ENCODE peak calls at places on chromosome 9, in ten cellular contexts. One of them, this sample, is unnamed.
A peak's percentile ranks its signal among the peaks of the same experiment; 100 is the strongest.

GRCh38 chr9:97985058-97985861 is 2.1 kb downstream of the ANP32B start:
- DNase-seq in caudate nucleus: no peak
- DNase-seq in CD8-positive, alpha-beta T cell: peak; percentile 22
- DNase-seq in OCI-LY7: peak; percentile 72
- DNase-seq in GM23338: peak; percentile 47
- DNase-seq in HepG2: no peak
- DNase-seq in tibial nerve: no peak
- DNase-seq in heart left ventricle: no peak
- DNase-seq in psoas muscle: peak; percentile 63
- DNase-seq in CD4-positive, alpha-beta T cell: peak; percentile 23
- DNase-seq in this sample: peak; percentile 36

GRCh38 chr9:130159814-130160670 is 12.2 kb upstream of the NCS1 start:
- DNase-seq in caudate nucleus: no peak
- DNase-seq in CD8-positive, alpha-beta T cell: no peak
- DNase-seq in OCI-LY7: no peak
- DNase-seq in GM23338: no peak
- DNase-seq in HepG2: no peak
- DNase-seq in tibial nerve: no peak
- DNase-seq in heart left ventricle: no peak
- DNase-seq in psoas muscle: no peak
- DNase-seq in CD4-positive, alpha-beta T cell: no peak
- DNase-seq in this sample: no peak

GRCh38 chr9:125749951-125750655 is 2.9 kb downstream of the PBX3 start:
- DNase-seq in caudate nucleus: no peak
- DNase-seq in CD8-positive, alpha-beta T cell: no peak
- DNase-seq in OCI-LY7: no peak
- DNase-seq in GM23338: no peak
- DNase-seq in HepG2: peak; percentile 62
- DNase-seq in tibial nerve: no peak
- DNase-seq in heart left ventricle: no peak
- DNase-seq in psoas muscle: no peak
- DNase-seq in CD4-positive, alpha-beta T cell: no peak
- DNase-seq in this sample: no peak

GRCh38 chr9:77708416-77708815 is 60.3 kb upstream of the GNA14 start:
- DNase-seq in caudate nucleus: no peak
- DNase-seq in CD8-positive, alpha-beta T cell: no peak
- DNase-seq in OCI-LY7: no peak
- DNase-seq in GM23338: no peak
- DNase-seq in HepG2: no peak
- DNase-seq in tibial nerve: no peak
- DNase-seq in heart left ventricle: no peak
- DNase-seq in psoas muscle: no peak
- DNase-seq in CD4-positive, alpha-beta T cell: no peak
- DNase-seq in this sample: no peak

GRCh38 chr9:133768859-133769510 is 30.8 kb upstream of the SARDH start:
- DNase-seq in caudate nucleus: no peak
- DNase-seq in CD8-positive, alpha-beta T cell: no peak
- DNase-seq in OCI-LY7: no peak
- DNase-seq in GM23338: peak; percentile 53
- DNase-seq in HepG2: peak; percentile 83
- DNase-seq in tibial nerve: no peak
- DNase-seq in heart left ventricle: peak; percentile 48
- DNase-seq in psoas muscle: no peak
- DNase-seq in CD4-positive, alpha-beta T cell: no peak
- DNase-seq in this sample: no peak

GRCh38 chr9:108972186-108972585 is 38.0 kb downstream of the ABITRAM start:
- DNase-seq in caudate nucleus: no peak
- DNase-seq in CD8-positive, alpha-beta T cell: no peak
- DNase-seq in OCI-LY7: no peak
- DNase-seq in GM23338: no peak
- DNase-seq in HepG2: no peak
- DNase-seq in tibial nerve: no peak
- DNase-seq in heart left ventricle: no peak
- DNase-seq in psoas muscle: no peak
- DNase-seq in CD4-positive, alpha-beta T cell: no peak
- DNase-seq in this sample: no peak

GRCh38 chr9:7216004-7216821 is 458.4 kb downstream of the KDM4C start:
- DNase-seq in caudate nucleus: no peak
- DNase-seq in CD8-positive, alpha-beta T cell: no peak
- DNase-seq in OCI-LY7: no peak
- DNase-seq in GM23338: no peak
- DNase-seq in HepG2: peak; percentile 13
- DNase-seq in tibial nerve: no peak
- DNase-seq in heart left ventricle: no peak
- DNase-seq in psoas muscle: no peak
- DNase-seq in CD4-positive, alpha-beta T cell: no peak
- DNase-seq in this sample: no peak

GRCh38 chr9:109181284-109181683 is 14.2 kb upstream of the FRRS1L start:
- DNase-seq in caudate nucleus: no peak
- DNase-seq in CD8-positive, alpha-beta T cell: no peak
- DNase-seq in OCI-LY7: peak; percentile 3
- DNase-seq in GM23338: no peak
- DNase-seq in HepG2: no peak
- DNase-seq in tibial nerve: no peak
- DNase-seq in heart left ventricle: no peak
- DNase-seq in psoas muscle: no peak
- DNase-seq in CD4-positive, alpha-beta T cell: no peak
- DNase-seq in this sample: no peak

GRCh38 chr9:73200694-73201432 is 49.2 kb downstream of the ANXA1 start:
- DNase-seq in caudate nucleus: no peak
- DNase-seq in CD8-positive, alpha-beta T cell: no peak
- DNase-seq in OCI-LY7: peak; percentile 41
- DNase-seq in GM23338: peak; percentile 81
- DNase-seq in HepG2: peak; percentile 33
- DNase-seq in tibial nerve: no peak
- DNase-seq in heart left ventricle: no peak
- DNase-seq in psoas muscle: no peak
- DNase-seq in CD4-positive, alpha-beta T cell: no peak
- DNase-seq in this sample: no peak

GRCh38 chr9:134056483-134057310 is 11.1 kb downstream of the BRD3 start:
- DNase-seq in caudate nucleus: no peak
- DNase-seq in CD8-positive, alpha-beta T cell: no peak
- DNase-seq in OCI-LY7: no peak
- DNase-seq in GM23338: no peak
- DNase-seq in HepG2: no peak
- DNase-seq in tibial nerve: no peak
- DNase-seq in heart left ventricle: peak; percentile 63
- DNase-seq in psoas muscle: peak; percentile 62
- DNase-seq in CD4-positive, alpha-beta T cell: no peak
- DNase-seq in this sample: no peak

GRCh38 chr9:117002686-117003085 is 315.6 kb downstream of the TRIM32 start:
- DNase-seq in caudate nucleus: no peak
- DNase-seq in CD8-positive, alpha-beta T cell: no peak
- DNase-seq in OCI-LY7: no peak
- DNase-seq in GM23338: no peak
- DNase-seq in HepG2: no peak
- DNase-seq in tibial nerve: no peak
- DNase-seq in heart left ventricle: no peak
- DNase-seq in psoas muscle: no peak
- DNase-seq in CD4-positive, alpha-beta T cell: no peak
- DNase-seq in this sample: no peak

GRCh38 chr9:98484218-98484617 is 224.5 kb downstream of the GABBR2 start:
- DNase-seq in caudate nucleus: no peak
- DNase-seq in CD8-positive, alpha-beta T cell: no peak
- DNase-seq in OCI-LY7: no peak
- DNase-seq in GM23338: peak; percentile 23
- DNase-seq in HepG2: no peak
- DNase-seq in tibial nerve: no peak
- DNase-seq in heart left ventricle: no peak
- DNase-seq in psoas muscle: no peak
- DNase-seq in CD4-positive, alpha-beta T cell: no peak
- DNase-seq in this sample: no peak

GRCh38 chr9:133149130-133150015 is 14.3 kb downstream of the GBGT1 start:
- DNase-seq in caudate nucleus: peak; percentile 60
- DNase-seq in CD8-positive, alpha-beta T cell: peak; percentile 61
- DNase-seq in OCI-LY7: peak; percentile 92
- DNase-seq in GM23338: peak; percentile 95
- DNase-seq in HepG2: peak; percentile 82
- DNase-seq in tibial nerve: peak; percentile 80
- DNase-seq in heart left ventricle: peak; percentile 94
- DNase-seq in psoas muscle: peak; percentile 97
- DNase-seq in CD4-positive, alpha-beta T cell: peak; percentile 64
- DNase-seq in this sample: peak; percentile 73

GRCh38 chr9:33799928-33800689 is 4.7 kb downstream of the PRSS3 start:
- DNase-seq in caudate nucleus: no peak
- DNase-seq in CD8-positive, alpha-beta T cell: no peak
- DNase-seq in OCI-LY7: no peak
- DNase-seq in GM23338: no peak
- DNase-seq in HepG2: no peak
- DNase-seq in tibial nerve: no peak
- DNase-seq in heart left ventricle: no peak
- DNase-seq in psoas muscle: no peak
- DNase-seq in CD4-positive, alpha-beta T cell: no peak
- DNase-seq in this sample: no peak

GRCh38 chr9:33795819-33796218 is 458 bp downstream of the PRSS3 start:
- DNase-seq in caudate nucleus: no peak
- DNase-seq in CD8-positive, alpha-beta T cell: no peak
- DNase-seq in OCI-LY7: no peak
- DNase-seq in GM23338: no peak
- DNase-seq in HepG2: no peak
- DNase-seq in tibial nerve: no peak
- DNase-seq in heart left ventricle: no peak
- DNase-seq in psoas muscle: no peak
- DNase-seq in CD4-positive, alpha-beta T cell: no peak
- DNase-seq in this sample: no peak

GRCh38 chr9:33795281-33795680 is at the start of gene PRSS3:
- DNase-seq in caudate nucleus: no peak
- DNase-seq in CD8-positive, alpha-beta T cell: no peak
- DNase-seq in OCI-LY7: no peak
- DNase-seq in GM23338: no peak
- DNase-seq in HepG2: no peak
- DNase-seq in tibial nerve: no peak
- DNase-seq in heart left ventricle: no peak
- DNase-seq in psoas muscle: no peak
- DNase-seq in CD4-positive, alpha-beta T cell: no peak
- DNase-seq in this sample: no peak

GRCh38 chr9:33798545-33798944 is 3.2 kb downstream of the PRSS3 start:
- DNase-seq in caudate nucleus: no peak
- DNase-seq in CD8-positive, alpha-beta T cell: no peak
- DNase-seq in OCI-LY7: no peak
- DNase-seq in GM23338: no peak
- DNase-seq in HepG2: no peak
- DNase-seq in tibial nerve: no peak
- DNase-seq in heart left ventricle: no peak
- DNase-seq in psoas muscle: no peak
- DNase-seq in CD4-positive, alpha-beta T cell: no peak
- DNase-seq in this sample: no peak

DNA sequence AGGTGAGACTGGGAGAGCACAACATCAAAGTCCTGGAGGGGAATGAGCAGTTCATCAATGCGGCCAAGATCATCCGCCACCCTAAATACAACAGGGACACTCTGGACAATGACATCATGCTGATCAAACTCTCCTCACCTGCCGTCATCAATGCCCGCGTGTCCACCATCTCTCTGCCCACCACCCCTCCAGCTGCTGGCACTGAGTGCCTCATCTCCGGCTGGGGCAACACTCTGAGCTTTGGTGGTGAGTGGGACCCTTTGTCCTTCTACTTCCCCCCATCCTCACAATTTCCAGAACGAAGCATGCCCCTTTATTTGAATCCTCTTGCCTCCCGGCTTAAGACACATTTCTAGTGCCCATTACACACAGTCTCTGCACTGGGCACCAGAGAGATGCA is 2.5 kb downstream of the PRSS3 start:
- DNase-seq in caudate nucleus: no peak
- DNase-seq in CD8-positive, alpha-beta T cell: no peak
- DNase-seq in OCI-LY7: no peak
- DNase-seq in GM23338: no peak
- DNase-seq in HepG2: no peak
- DNase-seq in tibial nerve: no peak
- DNase-seq in heart left ventricle: no peak
- DNase-seq in psoas muscle: no peak
- DNase-seq in CD4-positive, alpha-beta T cell: no peak
- DNase-seq in this sample: no peak
- H3K27ac ChIP-seq in caudate nucleus: no peak overlapping the region
- H3K27ac ChIP-seq in CD8-positive, alpha-beta T cell: no peak overlapping the region
- H3K27ac ChIP-seq in OCI-LY7: no peak overlapping the region
- H3K27ac ChIP-seq in GM23338: no peak overlapping the region
- H3K27ac ChIP-seq in HepG2: no peak overlapping the region
- H3K27ac ChIP-seq in tibial nerve: no peak overlapping the region
- H3K27ac ChIP-seq in heart left ventricle: no peak overlapping the region
- H3K27ac ChIP-seq in psoas muscle: no peak overlapping the region
- H3K27ac ChIP-seq in CD4-positive, alpha-beta T cell: no peak overlapping the region
- H3K27ac ChIP-seq in this sample: no peak overlapping the region

GRCh38 chr9:2264081-2264480 is 248.9 kb downstream of the SMARCA2 start:
- DNase-seq in caudate nucleus: no peak
- DNase-seq in CD8-positive, alpha-beta T cell: no peak
- DNase-seq in OCI-LY7: no peak
- DNase-seq in GM23338: no peak
- DNase-seq in HepG2: no peak
- DNase-seq in tibial nerve: no peak
- DNase-seq in heart left ventricle: no peak
- DNase-seq in psoas muscle: no peak
- DNase-seq in CD4-positive, alpha-beta T cell: no peak
- DNase-seq in this sample: no peak
- H3K27ac ChIP-seq in caudate nucleus: no peak overlapping the region
- H3K27ac ChIP-seq in CD8-positive, alpha-beta T cell: no peak overlapping the region
- H3K27ac ChIP-seq in OCI-LY7: no peak overlapping the region
- H3K27ac ChIP-seq in GM23338: no peak overlapping the region
- H3K27ac ChIP-seq in HepG2: no peak overlapping the region
- H3K27ac ChIP-seq in tibial nerve: no peak overlapping the region
- H3K27ac ChIP-seq in heart left ventricle: no peak overlapping the region
- H3K27ac ChIP-seq in psoas muscle: no peak overlapping the region
- H3K27ac ChIP-seq in CD4-positive, alpha-beta T cell: no peak overlapping the region
- H3K27ac ChIP-seq in this sample: no peak overlapping the region

DNA sequence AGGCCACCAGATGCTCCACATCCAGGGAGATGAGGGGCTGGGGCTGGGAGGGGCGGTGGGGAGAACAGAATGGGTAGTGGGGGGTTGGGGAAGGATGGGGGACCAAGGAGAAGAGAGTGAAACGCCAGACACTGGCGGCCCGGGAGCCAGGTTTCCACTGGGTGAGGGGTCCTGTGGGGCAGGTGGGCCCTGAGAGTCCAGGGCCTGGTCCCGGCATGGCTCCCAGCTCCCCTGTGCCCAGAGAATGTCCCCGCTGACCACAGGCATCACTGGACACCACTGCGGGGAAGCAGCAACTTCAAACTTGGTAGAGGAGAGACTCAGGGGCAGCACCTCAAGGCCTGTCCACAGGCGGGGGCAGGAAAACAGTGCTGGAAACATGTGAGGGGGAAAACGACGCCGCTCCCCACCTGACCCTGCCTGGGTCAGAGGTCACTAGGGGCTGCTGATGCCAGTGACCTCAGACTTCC is 13.2 kb downstream of the NINJ1 start:
- DNase-seq in caudate nucleus: no peak
- DNase-seq in CD8-positive, alpha-beta T cell: no peak
- DNase-seq in OCI-LY7: no peak
- DNase-seq in GM23338: no peak
- DNase-seq in HepG2: no peak
- DNase-seq in tibial nerve: no peak
- DNase-seq in heart left ventricle: no peak
- DNase-seq in psoas muscle: peak; percentile 53
- DNase-seq in CD4-positive, alpha-beta T cell: no peak
- DNase-seq in this sample: no peak
- H3K27ac ChIP-seq in caudate nucleus: peak overlapping the region; percentile 40
- H3K27ac ChIP-seq in CD8-positive, alpha-beta T cell: no peak overlapping the region
- H3K27ac ChIP-seq in OCI-LY7: peak overlapping the region; percentile 14
- H3K27ac ChIP-seq in GM23338: no peak overlapping the region
- H3K27ac ChIP-seq in HepG2: peak overlapping the region; percentile 63
- H3K27ac ChIP-seq in tibial nerve: peak overlapping the region; percentile 55
- H3K27ac ChIP-seq in heart left ventricle: no peak overlapping the region
- H3K27ac ChIP-seq in psoas muscle: no peak overlapping the region
- H3K27ac ChIP-seq in CD4-positive, alpha-beta T cell: no peak overlapping the region
- H3K27ac ChIP-seq in this sample: peak overlapping the region; percentile 59

GRCh38 chr9:127541176-127541575 is 70.9 kb upstream of the STXBP1 start:
- DNase-seq in caudate nucleus: no peak
- DNase-seq in CD8-positive, alpha-beta T cell: no peak
- DNase-seq in OCI-LY7: no peak
- DNase-seq in GM23338: no peak
- DNase-seq in HepG2: no peak
- DNase-seq in tibial nerve: no peak
- DNase-seq in heart left ventricle: no peak
- DNase-seq in psoas muscle: no peak
- DNase-seq in CD4-positive, alpha-beta T cell: no peak
- DNase-seq in this sample: no peak
- H3K27ac ChIP-seq in caudate nucleus: no peak overlapping the region
- H3K27ac ChIP-seq in CD8-positive, alpha-beta T cell: no peak overlapping the region
- H3K27ac ChIP-seq in OCI-LY7: no peak overlapping the region
- H3K27ac ChIP-seq in GM23338: no peak overlapping the region
- H3K27ac ChIP-seq in HepG2: no peak overlapping the region
- H3K27ac ChIP-seq in tibial nerve: peak overlapping the region; percentile 92
- H3K27ac ChIP-seq in heart left ventricle: no peak overlapping the region
- H3K27ac ChIP-seq in psoas muscle: no peak overlapping the region
- H3K27ac ChIP-seq in CD4-positive, alpha-beta T cell: no peak overlapping the region
- H3K27ac ChIP-seq in this sample: no peak overlapping the region